ENCODE peak calls at places on chromosomes 16 and 17, in six cellular contexts. B is NCI-H446 treated with DMSO at 0.1 percent for 48 hours, K is HS-27A, I is DMS 273 treated with DMSO at 0.1 percent for 48 hours, H is cardiac muscle cell, L is A549. R is an unnamed sample.
A peak's percentile ranks its signal among the peaks of the same experiment; 100 is the strongest.

GRCh38 chr17:27315322-27315721 is 21.4 kb downstream of the WSB1 start:
- DNase-seq in B (peak; percentile 18), K (no peak), I (peak; percentile 19), H (peak; percentile 91), L (no peak), R (no peak)

GRCh38 chr16:68396481-68396880 is 51.8 kb downstream of the SMPD3 start:
- DNase-seq in B (no peak), K (peak; percentile 9), I (no peak), H (peak; percentile 61), L (peak; percentile 32), R (peak; percentile 51)

GRCh38 chr16:23223368-23223767 is 40.8 kb downstream of the SCNN1G start:
- DNase-seq in B (no peak), K (no peak), I (no peak), H (no peak), L (no peak), R (no peak)

GRCh38 chr17:79413591-79413990 is 197.3 kb downstream of the RBFOX3 start:
- DNase-seq in B (peak; percentile 91), K (no peak), I (peak; percentile 71), H (no peak), L (no peak), R (no peak)

GRCh38 chr16:81680444-81681263 is 98.4 kb upstream of the PLCG2 start:
- DNase-seq in B (no peak), K (no peak), I (no peak), H (no peak), L (no peak), R (no peak)

GRCh38 chr16:29756654-29757053 is 10.9 kb upstream of the C16orf54 start:
- DNase-seq in B (no peak), K (no peak), I (no peak), H (peak; percentile 36), L (no peak), R (no peak)

GRCh38 chr17:83189013-83189672 is 109.7 kb downstream of the METRNL start:
- DNase-seq in B (no peak), K (no peak), I (no peak), H (no peak), L (no peak), R (no peak)

GRCh38 chr17:80030730-80031410 is 4.8 kb downstream of the TBC1D16 start:
- DNase-seq in B (no peak), K (no peak), I (no peak), H (no peak), L (no peak), R (no peak)

GRCh38 chr17:16215965-16216316 is 607 bp upstream of the NCOR1 start:
- DNase-seq in B (no peak), K (no peak), I (no peak), H (no peak), L (no peak), R (peak; percentile 47)

GRCh38 chr16:50282955-50283631 is 16.7 kb downstream of the ADCY7 start:
- DNase-seq in B (no peak), K (no peak), I (no peak), H (no peak), L (no peak), R (no peak)

GRCh38 chr17:17467720-17468119 is 9.1 kb upstream of the MED9 start:
- DNase-seq in B (no peak), K (no peak), I (no peak), H (no peak), L (no peak), R (no peak)

R was measured in HAP-1.